ENCODE peak calls at places on chromosome 5, in four cellular contexts. N, C, J and K are unnamed samples.
A peak's percentile ranks its signal among the peaks of the same experiment; 100 is the strongest.

GRCh38 chr5:71782393-71782770 is 63.3 kb downstream of the CARTPT start:
- DNase-seq in N (no peak), C (no peak), J (no peak), K (no peak)

GRCh38 chr5:35771839-35772238 is 84.9 kb upstream of the IL7R start:
- DNase-seq in N (no peak), C (no peak), J (no peak), K (no peak)

GRCh38 chr5:14208071-14209021 is 65.2 kb downstream of the TRIO start:
- DNase-seq in N (no peak), C (peak; percentile 70), J (peak; percentile 54), K (peak; percentile 47)

GRCh38 chr5:160175438-160176218 is 53.7 kb upstream of the FABP6 start:
- DNase-seq in N (no peak), C (no peak), J (no peak), K (no peak)

GRCh38 chr5:78326930-78327329 is 32.4 kb upstream of the AP3B1 start:
- DNase-seq in N (no peak), C (no peak), J (no peak), K (no peak)

GRCh38 chr5:16930487-16930886 is 5.6 kb downstream of the MYO10 start:
- DNase-seq in N (peak; percentile 27), C (no peak), J (no peak), K (no peak)

GRCh38 chr5:10158886-10159285 is 90.8 kb downstream of the ATPSCKMT start:
- DNase-seq in N (no peak), C (no peak), J (no peak), K (no peak)

GRCh38 chr5:139681466-139681865 is 33.3 kb downstream of the CXXC5 start:
- DNase-seq in N (no peak), C (no peak), J (no peak), K (no peak)

GRCh38 chr5:119036101-119036762 is 34.7 kb upstream of the DMXL1 start:
- DNase-seq in N (no peak), C (no peak), J (peak; percentile 34), K (no peak)

GRCh38 chr5:31825775-31826068 is 186.8 kb downstream of the PDZD2 start:
- DNase-seq in N (no peak), C (no peak), J (no peak), K (no peak)

GRCh38 chr5:108867661-108868060 is 120.0 kb downstream of the FER start:
- DNase-seq in N (no peak), C (no peak), J (peak; percentile 73), K (peak; percentile 50)

GRCh38 chr5:58849995-58850667 is 267.3 kb downstream of the RAB3C start:
- DNase-seq in N (peak; percentile 17), C (no peak), J (peak; percentile 59), K (peak; percentile 79)

GRCh38 chr5:10491673-10492026 is 50.0 kb downstream of the ROPN1L start:
- DNase-seq in N (no peak), C (no peak), J (no peak), K (no peak)

GRCh38 chr5:62082370-62082778 is 223.6 kb upstream of the KIF2A start:
- DNase-seq in N (no peak), C (no peak), J (no peak), K (no peak)

GRCh38 chr5:137572042-137572695 is 73.0 kb upstream of the SPOCK1 start:
- DNase-seq in N (no peak), C (no peak), J (no peak), K (no peak)

GRCh38 chr5:180126716-180127681 is 55.4 kb upstream of the RNF130 start:
- DNase-seq in N (peak; percentile 69), C (no peak), J (peak; percentile 30), K (peak; percentile 12)

GRCh38 chr5:135008981-135009735 is 24.9 kb downstream of the PITX1 start:
- DNase-seq in N (peak; percentile 9), C (no peak), J (no peak), K (no peak)